ENCODE peak calls at places on chromosomes 5 and 9, in six cellular contexts. B is heart left ventricle; R is prostate gland; L is mucosa of descending colon; A is keratinocyte; H is naive thymus-derived CD4-positive, alpha-beta T cell. F is an unnamed sample.

GRCh38 chr5:66896207-66896606 is 300.0 kb downstream of the MAST4 start:
- DNase-seq in B (no peak), R (no peak), L (no peak), A (peak; percentile 84), H (no peak), F (no peak)

GRCh38 chr5:76422175-76422574 is 19.1 kb downstream of the IQGAP2 start:
- DNase-seq in B (no peak), R (no peak), L (no peak), A (no peak), H (no peak), F (no peak)

GRCh38 chr5:136586196-136586595 is 220.9 kb upstream of the TRPC7 start:
- DNase-seq in B (no peak), R (no peak), L (no peak), A (no peak), H (no peak), F (no peak)

GRCh38 chr5:62155988-62156387 is 150.0 kb upstream of the KIF2A start:
- DNase-seq in B (no peak), R (no peak), L (no peak), A (no peak), H (no peak), F (no peak)

GRCh38 chr9:136141716-136142415 is 23.2 kb upstream of the TMEM250 start:
- DNase-seq in B (peak; percentile 14), R (no peak), L (no peak), A (no peak), H (no peak), F (no peak)

GRCh38 chr9:132828201-132828770 is 49.8 kb downstream of the AK8 start:
- DNase-seq in B (no peak), R (no peak), L (no peak), A (no peak), H (no peak), F (no peak)

GRCh38 chr5:81848368-81848767 is 97.5 kb upstream of the SSBP2 start:
- DNase-seq in B (no peak), R (no peak), L (peak; percentile 88), A (no peak), H (no peak), F (no peak)

GRCh38 chr5:154756871-154757646 is 1.9 kb downstream of the LARP1 start:
- DNase-seq in B (peak; percentile 74), R (peak; percentile 37), L (peak; percentile 56), A (no peak), H (peak; percentile 32), F (peak; percentile 30)

GRCh38 chr5:176793343-176793699 is 17.0 kb upstream of the UNC5A start:
- DNase-seq in B (no peak), R (no peak), L (no peak), A (no peak), H (no peak), F (no peak)

GRCh38 chr5:126808619-126809018 is 31.7 kb downstream of the LMNB1 start:
- DNase-seq in B (no peak), R (no peak), L (no peak), A (no peak), H (peak; percentile 20), F (no peak)

GRCh38 chr9:14326264-14326826 is 12.4 kb upstream of the NFIB start:
- DNase-seq in B (no peak), R (peak; percentile 75), L (no peak), A (peak; percentile 58), H (no peak), F (no peak)

GRCh38 chr5:34517249-34517648 is 138.9 kb upstream of the RAI14 start:
- DNase-seq in B (no peak), R (no peak), L (no peak), A (no peak), H (no peak), F (no peak)

GRCh38 chr5:147040856-147041255 is 162.3 kb upstream of the PPP2R2B start:
- DNase-seq in B (no peak), R (no peak), L (no peak), A (no peak), H (no peak), F (no peak)

GRCh38 chr9:98801562-98801961 is 5.2 kb upstream of the ANKS6 start:
- DNase-seq in B (no peak), R (no peak), L (no peak), A (no peak), H (no peak), F (no peak)

GRCh38 chr5:107253246-107253645 is 417.5 kb downstream of the EFNA5 start:
- DNase-seq in B (no peak), R (peak; percentile 35), L (no peak), A (no peak), H (no peak), F (no peak)

GRCh38 chr9:133008406-133008805 is 22.4 kb upstream of the GTF3C5 start:
- DNase-seq in B (no peak), R (no peak), L (peak; percentile 32), A (no peak), H (no peak), F (no peak)

GRCh38 chr5:106094128-106094726 is 1576.5 kb downstream of the EFNA5 start:
- DNase-seq in B (no peak), R (peak; percentile 53), L (no peak), A (peak; percentile 36), H (no peak), F (no peak)

GRCh38 chr5:159678800-159679392 is 237.4 kb upstream of the ADRA1B start:
- DNase-seq in B (no peak), R (no peak), L (no peak), A (no peak), H (no peak), F (no peak)

GRCh38 chr9:27765266-27765665 is 192.0 kb upstream of the C9orf72 start:
- DNase-seq in B (no peak), R (no peak), L (no peak), A (no peak), H (no peak), F (no peak)

DNA sequence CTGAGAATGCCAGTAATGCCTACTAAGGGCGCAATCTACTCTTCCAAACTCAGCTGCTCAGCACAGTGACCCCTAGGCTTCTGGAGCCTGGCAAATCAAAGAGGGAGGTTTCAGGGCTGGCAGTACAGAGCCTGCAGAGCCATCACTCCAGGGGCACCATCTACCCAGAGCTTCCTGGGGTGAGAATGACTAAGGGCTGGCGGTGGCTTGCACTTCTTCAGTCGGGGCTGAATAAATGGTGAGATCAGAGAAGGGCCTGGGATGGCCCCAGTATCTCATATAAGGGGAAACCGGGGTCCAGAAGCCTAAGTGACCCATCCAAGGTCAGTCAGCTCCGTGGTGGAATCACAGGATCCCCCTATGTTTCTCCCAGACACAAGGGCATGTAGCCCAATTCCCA is 5.3 kb downstream of the SH3PXD2B start:
- DNase-seq in B (no peak), R (no peak), L (no peak), A (no peak), H (no peak), F (no peak)
- H3K4me1 ChIP-seq in B (peaks cover 64% of the 10 kb centered on the region), R (peaks cover 6% of the 10 kb centered on the region), L (peaks cover 10% of the 10 kb centered on the region), A (peaks cover 39% of the 10 kb centered on the region), H (no peaks in the 10 kb centered on the region), F (peaks cover 5% of the 10 kb centered on the region)

DNA sequence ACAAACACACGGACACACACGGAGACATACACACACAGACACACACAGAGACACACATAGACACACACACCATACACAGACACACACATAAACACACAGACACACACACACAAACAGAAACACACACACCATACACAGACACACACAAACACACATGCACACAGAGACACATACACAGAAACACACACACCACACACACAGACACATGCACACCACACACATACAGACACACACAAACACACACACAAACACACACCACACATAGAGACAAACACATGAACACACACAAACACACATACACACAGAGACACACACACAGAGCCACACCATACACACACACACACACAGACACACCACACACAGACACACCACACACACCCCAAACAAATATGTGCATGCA is 152.7 kb upstream of the FOXD4L5 start:
- DNase-seq in B (no peak), R (no peak), L (no peak), A (no peak), H (no peak), F (no peak)
- H3K9me3 ChIP-seq in B (no peaks in the 10 kb centered on the region), R (no peaks in the 10 kb centered on the region), L (peaks cover 41% of the 10 kb centered on the region), A (peaks cover 10% of the 10 kb centered on the region), H (no peaks in the 10 kb centered on the region), F (no peaks in the 10 kb centered on the region)

GRCh38 chr9:113596616-113597320 is 133.2 kb downstream of the RGS3 start:
- DNase-seq in B (no peak), R (no peak), L (no peak), A (no peak), H (no peak), F (no peak)
- H3K4me3 ChIP-seq in B (peak overlapping the region; percentile 81), R (no peak overlapping the region), L (no peak overlapping the region), A (no peak overlapping the region), H (no peak overlapping the region), F (no peak overlapping the region)

GRCh38 chr9:77907581-77907980 is 124.0 kb downstream of the GNAQ start:
- DNase-seq in B (no peak), R (no peak), L (no peak), A (no peak), H (no peak), F (no peak)

GRCh38 chr9:77909306-77909705 is 122.3 kb downstream of the GNAQ start:
- DNase-seq in B (no peak), R (no peak), L (no peak), A (no peak), H (peak; percentile 58), F (no peak)

GRCh38 chr9:77908293-77908692 is 123.3 kb downstream of the GNAQ start:
- DNase-seq in B (no peak), R (no peak), L (no peak), A (no peak), H (no peak), F (no peak)

GRCh38 chr9:77910216-77910615 is 121.4 kb downstream of the GNAQ start:
- DNase-seq in B (no peak), R (no peak), L (no peak), A (no peak), H (no peak), F (no peak)

GRCh38 chr9:77906991-77907390 is 124.6 kb downstream of the GNAQ start:
- DNase-seq in B (no peak), R (no peak), L (no peak), A (no peak), H (no peak), F (no peak)
- H3K4me1 ChIP-seq in B (peaks cover 13% of the 10 kb centered on the region), R (no peaks in the 10 kb centered on the region), L (no peaks in the 10 kb centered on the region), A (peaks cover 17% of the 10 kb centered on the region), H (peaks cover 32% of the 10 kb centered on the region), F (no peaks in the 10 kb centered on the region)

GRCh38 chr5:8474569-8474930 is 605.6 kb downstream of the MTRR start:
- DNase-seq in B (no peak), R (no peak), L (peak; percentile 16), A (no peak), H (no peak), F (no peak)
- H3K9me3 ChIP-seq in B (no peaks in the 10 kb centered on the region), R (no peaks in the 10 kb centered on the region), L (peaks cover 15% of the 10 kb centered on the region), A (no peaks in the 10 kb centered on the region), H (no peaks in the 10 kb centered on the region), F (peaks cover 2% of the 10 kb centered on the region)